ENCODE peak calls at places on chromosomes 4 and X, in six cellular contexts. One of them, this sample, is unnamed.

GRCh38 chr4:122577808-122578781 is 42.8 kb downstream of the IL21 start:
- DNase-seq in uterus: no peak
- DNase-seq in T-helper 2 cell treated with Interferon-gamma antibody and Interleukin-4, amounts not matched to agents 5 μg/mL and 100 μg/mL, for 36 hours: peak
- DNase-seq in stimulated activated CD4-positive, alpha-beta T cell treated with anti-CD3 and anti-CD28 coated beads, Interleukin-15, amount 100 ng/mL, for 24 hours: peak
- DNase-seq in GM04504: no peak
- DNase-seq in activated T-helper 1 cell treated with anti-CD3 and anti-CD28 coated beads, Interleukin-2, amount 50 U/mL, for 16 hours: peak
- DNase-seq in this sample: no peak

GRCh38 chr4:185143596-185143969 is 517 bp downstream of the SLC25A4 start:
- DNase-seq in stimulated activated CD4-positive, alpha-beta T cell treated with anti-CD3 and anti-CD28 coated beads, Interleukin-15, amount 100 ng/mL, for 24 hours: peak
- DNase-seq in uterus: peak
- DNase-seq in T-helper 2 cell treated with Interferon-gamma antibody and Interleukin-4, amounts not matched to agents 5 μg/mL and 100 μg/mL, for 36 hours: no peak
- DNase-seq in activated T-helper 1 cell treated with anti-CD3 and anti-CD28 coated beads, Interleukin-2, amount 50 U/mL, for 16 hours: no peak
- DNase-seq in GM04504: no peak
- DNase-seq in this sample: no peak

GRCh38 chr4:74314944-74315343 is 6.7 kb downstream of the EPGN start:
- DNase-seq in T-helper 2 cell treated with Interferon-gamma antibody and Interleukin-4, amounts not matched to agents 5 μg/mL and 100 μg/mL, for 36 hours: no peak
- DNase-seq in stimulated activated CD4-positive, alpha-beta T cell treated with anti-CD3 and anti-CD28 coated beads, Interleukin-15, amount 100 ng/mL, for 24 hours: no peak
- DNase-seq in GM04504: no peak
- DNase-seq in activated T-helper 1 cell treated with anti-CD3 and anti-CD28 coated beads, Interleukin-2, amount 50 U/mL, for 16 hours: no peak
- DNase-seq in uterus: no peak
- DNase-seq in this sample: no peak

GRCh38 chr4:82814034-82814433 is 15.4 kb upstream of the SCD5 start:
- DNase-seq in uterus: no peak
- DNase-seq in stimulated activated CD4-positive, alpha-beta T cell treated with anti-CD3 and anti-CD28 coated beads, Interleukin-15, amount 100 ng/mL, for 24 hours: no peak
- DNase-seq in activated T-helper 1 cell treated with anti-CD3 and anti-CD28 coated beads, Interleukin-2, amount 50 U/mL, for 16 hours: no peak
- DNase-seq in GM04504: no peak
- DNase-seq in T-helper 2 cell treated with Interferon-gamma antibody and Interleukin-4, amounts not matched to agents 5 μg/mL and 100 μg/mL, for 36 hours: no peak
- DNase-seq in this sample: no peak

GRCh38 chr4:37483610-37484009 is 202.6 kb downstream of the RELL1 start:
- DNase-seq in stimulated activated CD4-positive, alpha-beta T cell treated with anti-CD3 and anti-CD28 coated beads, Interleukin-15, amount 100 ng/mL, for 24 hours: no peak
- DNase-seq in GM04504: no peak
- DNase-seq in T-helper 2 cell treated with Interferon-gamma antibody and Interleukin-4, amounts not matched to agents 5 μg/mL and 100 μg/mL, for 36 hours: no peak
- DNase-seq in uterus: no peak
- DNase-seq in activated T-helper 1 cell treated with anti-CD3 and anti-CD28 coated beads, Interleukin-2, amount 50 U/mL, for 16 hours: no peak
- DNase-seq in this sample: no peak

GRCh38 chr4:156237192-156237591 is 283.5 kb upstream of the CTSO start:
- DNase-seq in T-helper 2 cell treated with Interferon-gamma antibody and Interleukin-4, amounts not matched to agents 5 μg/mL and 100 μg/mL, for 36 hours: no peak
- DNase-seq in stimulated activated CD4-positive, alpha-beta T cell treated with anti-CD3 and anti-CD28 coated beads, Interleukin-15, amount 100 ng/mL, for 24 hours: no peak
- DNase-seq in uterus: no peak
- DNase-seq in activated T-helper 1 cell treated with anti-CD3 and anti-CD28 coated beads, Interleukin-2, amount 50 U/mL, for 16 hours: no peak
- DNase-seq in GM04504: no peak
- DNase-seq in this sample: no peak

GRCh38 chr4:34108456-34108855 is 2135.9 kb downstream of the ARAP2 start:
- DNase-seq in T-helper 2 cell treated with Interferon-gamma antibody and Interleukin-4, amounts not matched to agents 5 μg/mL and 100 μg/mL, for 36 hours: no peak
- DNase-seq in GM04504: peak
- DNase-seq in uterus: no peak
- DNase-seq in stimulated activated CD4-positive, alpha-beta T cell treated with anti-CD3 and anti-CD28 coated beads, Interleukin-15, amount 100 ng/mL, for 24 hours: no peak
- DNase-seq in activated T-helper 1 cell treated with anti-CD3 and anti-CD28 coated beads, Interleukin-2, amount 50 U/mL, for 16 hours: no peak
- DNase-seq in this sample: no peak

GRCh38 chr4:4935974-4936373 is 76.5 kb downstream of the MSX1 start:
- DNase-seq in activated T-helper 1 cell treated with anti-CD3 and anti-CD28 coated beads, Interleukin-2, amount 50 U/mL, for 16 hours: no peak
- DNase-seq in uterus: no peak
- DNase-seq in stimulated activated CD4-positive, alpha-beta T cell treated with anti-CD3 and anti-CD28 coated beads, Interleukin-15, amount 100 ng/mL, for 24 hours: no peak
- DNase-seq in GM04504: no peak
- DNase-seq in T-helper 2 cell treated with Interferon-gamma antibody and Interleukin-4, amounts not matched to agents 5 μg/mL and 100 μg/mL, for 36 hours: no peak
- DNase-seq in this sample: no peak

GRCh38 chrX:84475596-84475995 is 26.7 kb downstream of the HDX start:
- DNase-seq in activated T-helper 1 cell treated with anti-CD3 and anti-CD28 coated beads, Interleukin-2, amount 50 U/mL, for 16 hours: no peak
- DNase-seq in stimulated activated CD4-positive, alpha-beta T cell treated with anti-CD3 and anti-CD28 coated beads, Interleukin-15, amount 100 ng/mL, for 24 hours: no peak
- DNase-seq in GM04504: no peak
- DNase-seq in uterus: no peak
- DNase-seq in T-helper 2 cell treated with Interferon-gamma antibody and Interleukin-4, amounts not matched to agents 5 μg/mL and 100 μg/mL, for 36 hours: no peak
- DNase-seq in this sample: no peak

GRCh38 chrX:102833136-102833535 is 103.9 kb upstream of the RAB40AL start:
- DNase-seq in stimulated activated CD4-positive, alpha-beta T cell treated with anti-CD3 and anti-CD28 coated beads, Interleukin-15, amount 100 ng/mL, for 24 hours: no peak
- DNase-seq in GM04504: no peak
- DNase-seq in T-helper 2 cell treated with Interferon-gamma antibody and Interleukin-4, amounts not matched to agents 5 μg/mL and 100 μg/mL, for 36 hours: no peak
- DNase-seq in activated T-helper 1 cell treated with anti-CD3 and anti-CD28 coated beads, Interleukin-2, amount 50 U/mL, for 16 hours: no peak
- DNase-seq in uterus: no peak
- DNase-seq in this sample: no peak

GRCh38 chr4:179328627-179329026 is 1886.4 kb upstream of the AGA start:
- DNase-seq in activated T-helper 1 cell treated with anti-CD3 and anti-CD28 coated beads, Interleukin-2, amount 50 U/mL, for 16 hours: no peak
- DNase-seq in uterus: no peak
- DNase-seq in GM04504: no peak
- DNase-seq in T-helper 2 cell treated with Interferon-gamma antibody and Interleukin-4, amounts not matched to agents 5 μg/mL and 100 μg/mL, for 36 hours: no peak
- DNase-seq in stimulated activated CD4-positive, alpha-beta T cell treated with anti-CD3 and anti-CD28 coated beads, Interleukin-15, amount 100 ng/mL, for 24 hours: no peak
- DNase-seq in this sample: no peak

GRCh38 chr4:112170451-112170993 is 25.3 kb downstream of the FAM241A start:
- DNase-seq in activated T-helper 1 cell treated with anti-CD3 and anti-CD28 coated beads, Interleukin-2, amount 50 U/mL, for 16 hours: no peak
- DNase-seq in uterus: no peak
- DNase-seq in T-helper 2 cell treated with Interferon-gamma antibody and Interleukin-4, amounts not matched to agents 5 μg/mL and 100 μg/mL, for 36 hours: no peak
- DNase-seq in stimulated activated CD4-positive, alpha-beta T cell treated with anti-CD3 and anti-CD28 coated beads, Interleukin-15, amount 100 ng/mL, for 24 hours: peak
- DNase-seq in GM04504: peak
- DNase-seq in this sample: peak

GRCh38 chr4:150769235-150769634 is 187.3 kb downstream of the MAB21L2 start:
- DNase-seq in stimulated activated CD4-positive, alpha-beta T cell treated with anti-CD3 and anti-CD28 coated beads, Interleukin-15, amount 100 ng/mL, for 24 hours: no peak
- DNase-seq in uterus: no peak
- DNase-seq in activated T-helper 1 cell treated with anti-CD3 and anti-CD28 coated beads, Interleukin-2, amount 50 U/mL, for 16 hours: no peak
- DNase-seq in T-helper 2 cell treated with Interferon-gamma antibody and Interleukin-4, amounts not matched to agents 5 μg/mL and 100 μg/mL, for 36 hours: no peak
- DNase-seq in GM04504: peak
- DNase-seq in this sample: peak

GRCh38 chr4:7395635-7396034 is 39.1 kb downstream of the PSAPL1 start:
- DNase-seq in T-helper 2 cell treated with Interferon-gamma antibody and Interleukin-4, amounts not matched to agents 5 μg/mL and 100 μg/mL, for 36 hours: no peak
- DNase-seq in activated T-helper 1 cell treated with anti-CD3 and anti-CD28 coated beads, Interleukin-2, amount 50 U/mL, for 16 hours: no peak
- DNase-seq in GM04504: no peak
- DNase-seq in uterus: peak
- DNase-seq in stimulated activated CD4-positive, alpha-beta T cell treated with anti-CD3 and anti-CD28 coated beads, Interleukin-15, amount 100 ng/mL, for 24 hours: no peak
- DNase-seq in this sample: no peak

GRCh38 chr4:86055898-86056297 is 304.0 kb downstream of the MAPK10 start:
- DNase-seq in activated T-helper 1 cell treated with anti-CD3 and anti-CD28 coated beads, Interleukin-2, amount 50 U/mL, for 16 hours: no peak
- DNase-seq in uterus: no peak
- DNase-seq in T-helper 2 cell treated with Interferon-gamma antibody and Interleukin-4, amounts not matched to agents 5 μg/mL and 100 μg/mL, for 36 hours: no peak
- DNase-seq in GM04504: no peak
- DNase-seq in stimulated activated CD4-positive, alpha-beta T cell treated with anti-CD3 and anti-CD28 coated beads, Interleukin-15, amount 100 ng/mL, for 24 hours: no peak
- DNase-seq in this sample: peak

GRCh38 chr4:8188085-8188484 is 11.0 kb upstream of the SH3TC1 start:
- DNase-seq in T-helper 2 cell treated with Interferon-gamma antibody and Interleukin-4, amounts not matched to agents 5 μg/mL and 100 μg/mL, for 36 hours: no peak
- DNase-seq in uterus: no peak
- DNase-seq in GM04504: no peak
- DNase-seq in stimulated activated CD4-positive, alpha-beta T cell treated with anti-CD3 and anti-CD28 coated beads, Interleukin-15, amount 100 ng/mL, for 24 hours: no peak
- DNase-seq in activated T-helper 1 cell treated with anti-CD3 and anti-CD28 coated beads, Interleukin-2, amount 50 U/mL, for 16 hours: no peak
- DNase-seq in this sample: no peak

GRCh38 chr4:183636923-183637322 is 22.1 kb downstream of the RWDD4 start:
- DNase-seq in activated T-helper 1 cell treated with anti-CD3 and anti-CD28 coated beads, Interleukin-2, amount 50 U/mL, for 16 hours: no peak
- DNase-seq in stimulated activated CD4-positive, alpha-beta T cell treated with anti-CD3 and anti-CD28 coated beads, Interleukin-15, amount 100 ng/mL, for 24 hours: no peak
- DNase-seq in T-helper 2 cell treated with Interferon-gamma antibody and Interleukin-4, amounts not matched to agents 5 μg/mL and 100 μg/mL, for 36 hours: no peak
- DNase-seq in uterus: no peak
- DNase-seq in GM04504: no peak
- DNase-seq in this sample: peak

GRCh38 chr4:122914292-122914904 is 8.0 kb downstream of the NUDT6 start:
- DNase-seq in stimulated activated CD4-positive, alpha-beta T cell treated with anti-CD3 and anti-CD28 coated beads, Interleukin-15, amount 100 ng/mL, for 24 hours: no peak
- DNase-seq in uterus: no peak
- DNase-seq in activated T-helper 1 cell treated with anti-CD3 and anti-CD28 coated beads, Interleukin-2, amount 50 U/mL, for 16 hours: no peak
- DNase-seq in T-helper 2 cell treated with Interferon-gamma antibody and Interleukin-4, amounts not matched to agents 5 μg/mL and 100 μg/mL, for 36 hours: no peak
- DNase-seq in GM04504: no peak
- DNase-seq in this sample: no peak

GRCh38 chr4:171101845-171102244 is 711.4 kb upstream of the GALNTL6 start:
- DNase-seq in activated T-helper 1 cell treated with anti-CD3 and anti-CD28 coated beads, Interleukin-2, amount 50 U/mL, for 16 hours: no peak
- DNase-seq in uterus: no peak
- DNase-seq in T-helper 2 cell treated with Interferon-gamma antibody and Interleukin-4, amounts not matched to agents 5 μg/mL and 100 μg/mL, for 36 hours: no peak
- DNase-seq in GM04504: no peak
- DNase-seq in stimulated activated CD4-positive, alpha-beta T cell treated with anti-CD3 and anti-CD28 coated beads, Interleukin-15, amount 100 ng/mL, for 24 hours: no peak
- DNase-seq in this sample: no peak

GRCh38 chr4:61580721-61581377 is 380.7 kb downstream of the ADGRL3 start:
- DNase-seq in stimulated activated CD4-positive, alpha-beta T cell treated with anti-CD3 and anti-CD28 coated beads, Interleukin-15, amount 100 ng/mL, for 24 hours: no peak
- DNase-seq in activated T-helper 1 cell treated with anti-CD3 and anti-CD28 coated beads, Interleukin-2, amount 50 U/mL, for 16 hours: no peak
- DNase-seq in T-helper 2 cell treated with Interferon-gamma antibody and Interleukin-4, amounts not matched to agents 5 μg/mL and 100 μg/mL, for 36 hours: no peak
- DNase-seq in GM04504: no peak
- DNase-seq in uterus: no peak
- DNase-seq in this sample: no peak

GRCh38 chrX:45803383-45803921 is 602.8 kb upstream of the DIPK2B start:
- DNase-seq in GM04504: peak
- DNase-seq in stimulated activated CD4-positive, alpha-beta T cell treated with anti-CD3 and anti-CD28 coated beads, Interleukin-15, amount 100 ng/mL, for 24 hours: peak
- DNase-seq in uterus: no peak
- DNase-seq in activated T-helper 1 cell treated with anti-CD3 and anti-CD28 coated beads, Interleukin-2, amount 50 U/mL, for 16 hours: no peak
- DNase-seq in T-helper 2 cell treated with Interferon-gamma antibody and Interleukin-4, amounts not matched to agents 5 μg/mL and 100 μg/mL, for 36 hours: peak
- DNase-seq in this sample: peak

GRCh38 chrX:151346931-151347543 is 50.0 kb upstream of the VMA21 start:
- DNase-seq in GM04504: no peak
- DNase-seq in T-helper 2 cell treated with Interferon-gamma antibody and Interleukin-4, amounts not matched to agents 5 μg/mL and 100 μg/mL, for 36 hours: no peak
- DNase-seq in stimulated activated CD4-positive, alpha-beta T cell treated with anti-CD3 and anti-CD28 coated beads, Interleukin-15, amount 100 ng/mL, for 24 hours: no peak
- DNase-seq in activated T-helper 1 cell treated with anti-CD3 and anti-CD28 coated beads, Interleukin-2, amount 50 U/mL, for 16 hours: no peak
- DNase-seq in uterus: no peak
- DNase-seq in this sample: no peak

GRCh38 chr4:145307120-145307519 is 126.7 kb upstream of the OTUD4 start:
- DNase-seq in T-helper 2 cell treated with Interferon-gamma antibody and Interleukin-4, amounts not matched to agents 5 μg/mL and 100 μg/mL, for 36 hours: no peak
- DNase-seq in stimulated activated CD4-positive, alpha-beta T cell treated with anti-CD3 and anti-CD28 coated beads, Interleukin-15, amount 100 ng/mL, for 24 hours: no peak
- DNase-seq in uterus: no peak
- DNase-seq in activated T-helper 1 cell treated with anti-CD3 and anti-CD28 coated beads, Interleukin-2, amount 50 U/mL, for 16 hours: no peak
- DNase-seq in GM04504: no peak
- DNase-seq in this sample: no peak

GRCh38 chrX:106608016-106608415 is 3.8 kb upstream of the RADX start:
- DNase-seq in stimulated activated CD4-positive, alpha-beta T cell treated with anti-CD3 and anti-CD28 coated beads, Interleukin-15, amount 100 ng/mL, for 24 hours: no peak
- DNase-seq in uterus: no peak
- DNase-seq in activated T-helper 1 cell treated with anti-CD3 and anti-CD28 coated beads, Interleukin-2, amount 50 U/mL, for 16 hours: no peak
- DNase-seq in T-helper 2 cell treated with Interferon-gamma antibody and Interleukin-4, amounts not matched to agents 5 μg/mL and 100 μg/mL, for 36 hours: no peak
- DNase-seq in GM04504: no peak
- DNase-seq in this sample: no peak

GRCh38 chrX:47623540-47624027 is 3.9 kb upstream of the SYN1 start:
- DNase-seq in GM04504: peak
- DNase-seq in T-helper 2 cell treated with Interferon-gamma antibody and Interleukin-4, amounts not matched to agents 5 μg/mL and 100 μg/mL, for 36 hours: peak
- DNase-seq in activated T-helper 1 cell treated with anti-CD3 and anti-CD28 coated beads, Interleukin-2, amount 50 U/mL, for 16 hours: no peak
- DNase-seq in uterus: no peak
- DNase-seq in stimulated activated CD4-positive, alpha-beta T cell treated with anti-CD3 and anti-CD28 coated beads, Interleukin-15, amount 100 ng/mL, for 24 hours: peak
- DNase-seq in this sample: peak

GRCh38 chrX:55056820-55057690 is 17.8 kb upstream of the PAGE2B start:
- DNase-seq in uterus: no peak
- DNase-seq in T-helper 2 cell treated with Interferon-gamma antibody and Interleukin-4, amounts not matched to agents 5 μg/mL and 100 μg/mL, for 36 hours: peak
- DNase-seq in activated T-helper 1 cell treated with anti-CD3 and anti-CD28 coated beads, Interleukin-2, amount 50 U/mL, for 16 hours: no peak
- DNase-seq in stimulated activated CD4-positive, alpha-beta T cell treated with anti-CD3 and anti-CD28 coated beads, Interleukin-15, amount 100 ng/mL, for 24 hours: peak
- DNase-seq in GM04504: no peak
- DNase-seq in this sample: no peak

GRCh38 chrX:44705817-44706551 is 137.8 kb upstream of the DUSP21 start:
- DNase-seq in uterus: no peak
- DNase-seq in stimulated activated CD4-positive, alpha-beta T cell treated with anti-CD3 and anti-CD28 coated beads, Interleukin-15, amount 100 ng/mL, for 24 hours: no peak
- DNase-seq in activated T-helper 1 cell treated with anti-CD3 and anti-CD28 coated beads, Interleukin-2, amount 50 U/mL, for 16 hours: no peak
- DNase-seq in T-helper 2 cell treated with Interferon-gamma antibody and Interleukin-4, amounts not matched to agents 5 μg/mL and 100 μg/mL, for 36 hours: no peak
- DNase-seq in GM04504: no peak
- DNase-seq in this sample: no peak

GRCh38 chrX:17706676-17707075 is 30.6 kb upstream of the SCML1 start:
- DNase-seq in activated T-helper 1 cell treated with anti-CD3 and anti-CD28 coated beads, Interleukin-2, amount 50 U/mL, for 16 hours: no peak
- DNase-seq in T-helper 2 cell treated with Interferon-gamma antibody and Interleukin-4, amounts not matched to agents 5 μg/mL and 100 μg/mL, for 36 hours: no peak
- DNase-seq in GM04504: peak
- DNase-seq in uterus: no peak
- DNase-seq in stimulated activated CD4-positive, alpha-beta T cell treated with anti-CD3 and anti-CD28 coated beads, Interleukin-15, amount 100 ng/mL, for 24 hours: no peak
- DNase-seq in this sample: peak

GRCh38 chrX:153707406-153707805 is 16.8 kb downstream of the BCAP31 start:
- DNase-seq in GM04504: no peak
- DNase-seq in activated T-helper 1 cell treated with anti-CD3 and anti-CD28 coated beads, Interleukin-2, amount 50 U/mL, for 16 hours: no peak
- DNase-seq in T-helper 2 cell treated with Interferon-gamma antibody and Interleukin-4, amounts not matched to agents 5 μg/mL and 100 μg/mL, for 36 hours: no peak
- DNase-seq in uterus: no peak
- DNase-seq in stimulated activated CD4-positive, alpha-beta T cell treated with anti-CD3 and anti-CD28 coated beads, Interleukin-15, amount 100 ng/mL, for 24 hours: no peak
- DNase-seq in this sample: no peak

GRCh38 chrX:1581132-1581531 is 10.3 kb upstream of the AKAP17A start:
- DNase-seq in stimulated activated CD4-positive, alpha-beta T cell treated with anti-CD3 and anti-CD28 coated beads, Interleukin-15, amount 100 ng/mL, for 24 hours: peak
- DNase-seq in T-helper 2 cell treated with Interferon-gamma antibody and Interleukin-4, amounts not matched to agents 5 μg/mL and 100 μg/mL, for 36 hours: peak
- DNase-seq in GM04504: no peak
- DNase-seq in activated T-helper 1 cell treated with anti-CD3 and anti-CD28 coated beads, Interleukin-2, amount 50 U/mL, for 16 hours: peak
- DNase-seq in uterus: no peak
- DNase-seq in this sample: no peak

GRCh38 chrX:150146271-150146888 is 208.1 kb upstream of the EOLA2 start:
- DNase-seq in GM04504: no peak
- DNase-seq in T-helper 2 cell treated with Interferon-gamma antibody and Interleukin-4, amounts not matched to agents 5 μg/mL and 100 μg/mL, for 36 hours: no peak
- DNase-seq in activated T-helper 1 cell treated with anti-CD3 and anti-CD28 coated beads, Interleukin-2, amount 50 U/mL, for 16 hours: no peak
- DNase-seq in uterus: no peak
- DNase-seq in stimulated activated CD4-positive, alpha-beta T cell treated with anti-CD3 and anti-CD28 coated beads, Interleukin-15, amount 100 ng/mL, for 24 hours: no peak
- DNase-seq in this sample: no peak